ENCODE peak calls at places on chromosome 4, in nine cellular contexts. S is H4; X is caudate nucleus; Q is lung microvascular endothelial cell; B is AG04450; N is NCI-H69; Z is stimulated activated CD8-positive, alpha-beta memory T cell treated with anti-CD3 and anti-CD28 coated beads, Interleukin-7, amount 100 ng/mL, for 24 hours; E is GM06990; W is PC-3. I is an unnamed sample.

GRCh38 chr4:38413524-38414341 is 250.3 kb upstream of the KLF3 start:
- DNase-seq in E (no peak), Z (no peak), W (no peak), S (no peak), X (no peak), Q (no peak), N (no peak), B (no peak), I (no peak)

GRCh38 chr4:178174756-178175155 is 732.5 kb upstream of the AGA start:
- DNase-seq in Z (no peak), Q (no peak), B (no peak), S (no peak), X (no peak), W (no peak), N (no peak), E (no peak), I (no peak)

GRCh38 chr4:132108784-132109183 is 1040.3 kb upstream of the PCDH10 start:
- DNase-seq in E (no peak), S (no peak), Z (no peak), W (peak; percentile 38), B (no peak), N (no peak), X (no peak), Q (no peak), I (no peak)

GRCh38 chr4:72568959-72569718 is at the start of gene ADAMTS3:
- DNase-seq in N (peak; percentile 62), E (peak; percentile 11), B (peak; percentile 15), Q (peak; percentile 22), Z (no peak), S (peak; percentile 64), X (peak; percentile 20), W (peak; percentile 76), I (peak; percentile 43)

GRCh38 chr4:10640535-10641159 is 43.9 kb downstream of the CLNK start:
- DNase-seq in E (no peak), Q (peak; percentile 5), N (peak; percentile 59), S (no peak), X (peak; percentile 6), W (no peak), B (no peak), Z (no peak), I (no peak)

GRCh38 chr4:128354205-128354821 is 66.7 kb upstream of the PGRMC2 start:
- DNase-seq in X (no peak), B (peak; percentile 89), S (peak; percentile 96), E (no peak), W (peak; percentile 54), Q (peak; percentile 94), Z (no peak), N (peak; percentile 90), I (no peak)

GRCh38 chr4:86788826-86789225 is 60.4 kb downstream of the SLC10A6 start:
- DNase-seq in W (no peak), E (no peak), N (no peak), B (no peak), X (no peak), Z (no peak), S (no peak), Q (no peak), I (no peak)

GRCh38 chr4:39044947-39045734 is 12.9 kb upstream of the TMEM156 start:
- DNase-seq in Z (no peak), W (no peak), X (no peak), Q (peak; percentile 38), B (no peak), S (no peak), N (peak; percentile 38), E (no peak), I (peak; percentile 60)